ENCODE peak calls at places on chromosome 17, in nine cellular contexts. One of them, this sample, is unnamed.

GRCh38 chr17:60664022-60664421 is 13.6 kb upstream of the BCAS3 start:
- DNase-seq in endodermal cell: no peak
- DNase-seq in Calu3: no peak
- DNase-seq in aorta: no peak
- DNase-seq in SK-N-DZ: no peak
- DNase-seq in AG08395: peak; percentile 46
- DNase-seq in A172: no peak
- DNase-seq in left ventricle myocardium inferior: no peak
- DNase-seq in activated T-helper 1 cell treated with Interleukin-2 at 50 U/mL for 16 hours: no peak
- DNase-seq in this sample: no peak

GRCh38 chr17:6475411-6475810 is 31.2 kb downstream of the PIMREG start:
- DNase-seq in endodermal cell: no peak
- DNase-seq in Calu3: no peak
- DNase-seq in aorta: no peak
- DNase-seq in SK-N-DZ: no peak
- DNase-seq in AG08395: no peak
- DNase-seq in A172: no peak
- DNase-seq in left ventricle myocardium inferior: no peak
- DNase-seq in activated T-helper 1 cell treated with Interleukin-2 at 50 U/mL for 16 hours: no peak
- DNase-seq in this sample: no peak

GRCh38 chr17:74224959-74225725 is 11.8 kb downstream of the TTYH2 start:
- DNase-seq in endodermal cell: no peak
- DNase-seq in Calu3: no peak
- DNase-seq in aorta: no peak
- DNase-seq in SK-N-DZ: no peak
- DNase-seq in AG08395: no peak
- DNase-seq in A172: no peak
- DNase-seq in left ventricle myocardium inferior: no peak
- DNase-seq in activated T-helper 1 cell treated with Interleukin-2 at 50 U/mL for 16 hours: no peak
- DNase-seq in this sample: no peak

GRCh38 chr17:2710804-2711607 is 558 bp downstream of the CLUH start:
- DNase-seq in endodermal cell: peak; percentile 80
- DNase-seq in Calu3: peak; percentile 42
- DNase-seq in aorta: peak; percentile 52
- DNase-seq in SK-N-DZ: no peak
- DNase-seq in AG08395: no peak
- DNase-seq in A172: no peak
- DNase-seq in left ventricle myocardium inferior: no peak
- DNase-seq in activated T-helper 1 cell treated with Interleukin-2 at 50 U/mL for 16 hours: no peak
- DNase-seq in this sample: no peak

GRCh38 chr17:62702746-62703268 is 75.3 kb downstream of the MRC2 start:
- DNase-seq in endodermal cell: peak; percentile 54
- DNase-seq in Calu3: no peak
- DNase-seq in aorta: no peak
- DNase-seq in SK-N-DZ: no peak
- DNase-seq in AG08395: no peak
- DNase-seq in A172: no peak
- DNase-seq in left ventricle myocardium inferior: no peak
- DNase-seq in activated T-helper 1 cell treated with Interleukin-2 at 50 U/mL for 16 hours: no peak
- DNase-seq in this sample: no peak

GRCh38 chr17:18281815-18282214 is 21.4 kb downstream of the MIEF2 start:
- DNase-seq in endodermal cell: no peak
- DNase-seq in Calu3: no peak
- DNase-seq in aorta: no peak
- DNase-seq in SK-N-DZ: no peak
- DNase-seq in AG08395: no peak
- DNase-seq in A172: no peak
- DNase-seq in left ventricle myocardium inferior: no peak
- DNase-seq in activated T-helper 1 cell treated with Interleukin-2 at 50 U/mL for 16 hours: no peak
- DNase-seq in this sample: no peak

GRCh38 chr17:9223531-9223930 is 202.2 kb downstream of the NTN1 start:
- DNase-seq in endodermal cell: no peak
- DNase-seq in Calu3: no peak
- DNase-seq in aorta: no peak
- DNase-seq in SK-N-DZ: no peak
- DNase-seq in AG08395: no peak
- DNase-seq in A172: no peak
- DNase-seq in left ventricle myocardium inferior: no peak
- DNase-seq in activated T-helper 1 cell treated with Interleukin-2 at 50 U/mL for 16 hours: no peak
- DNase-seq in this sample: no peak

GRCh38 chr17:27559506-27559931 is 71.5 kb upstream of the LGALS9 start:
- DNase-seq in endodermal cell: no peak
- DNase-seq in Calu3: no peak
- DNase-seq in aorta: peak; percentile 67
- DNase-seq in SK-N-DZ: no peak
- DNase-seq in AG08395: peak; percentile 78
- DNase-seq in A172: no peak
- DNase-seq in left ventricle myocardium inferior: no peak
- DNase-seq in activated T-helper 1 cell treated with Interleukin-2 at 50 U/mL for 16 hours: no peak
- DNase-seq in this sample: peak; percentile 76

GRCh38 chr17:7558544-7559306 is at the start of gene TNFSF13:
- DNase-seq in endodermal cell: no peak
- DNase-seq in Calu3: peak; percentile 41
- DNase-seq in aorta: peak; percentile 81
- DNase-seq in SK-N-DZ: no peak
- DNase-seq in AG08395: no peak
- DNase-seq in A172: no peak
- DNase-seq in left ventricle myocardium inferior: peak; percentile 62
- DNase-seq in activated T-helper 1 cell treated with Interleukin-2 at 50 U/mL for 16 hours: no peak
- DNase-seq in this sample: no peak

GRCh38 chr17:72192409-72193192 is 71.8 kb downstream of the SOX9 start:
- DNase-seq in endodermal cell: peak; percentile 44
- DNase-seq in Calu3: no peak
- DNase-seq in aorta: peak; percentile 57
- DNase-seq in SK-N-DZ: no peak
- DNase-seq in AG08395: peak; percentile 88
- DNase-seq in A172: peak; percentile 56
- DNase-seq in left ventricle myocardium inferior: peak; percentile 63
- DNase-seq in activated T-helper 1 cell treated with Interleukin-2 at 50 U/mL for 16 hours: no peak
- DNase-seq in this sample: peak; percentile 69

GRCh38 chr17:39793473-39793872 is 55.7 kb downstream of the GRB7 start:
- DNase-seq in endodermal cell: no peak
- DNase-seq in Calu3: peak; percentile 55
- DNase-seq in aorta: no peak
- DNase-seq in SK-N-DZ: no peak
- DNase-seq in AG08395: no peak
- DNase-seq in A172: no peak
- DNase-seq in left ventricle myocardium inferior: no peak
- DNase-seq in activated T-helper 1 cell treated with Interleukin-2 at 50 U/mL for 16 hours: no peak
- DNase-seq in this sample: no peak

GRCh38 chr17:79786930-79787643 is 9.1 kb downstream of the CBX2 start:
- DNase-seq in endodermal cell: no peak
- DNase-seq in Calu3: no peak
- DNase-seq in aorta: peak; percentile 29
- DNase-seq in SK-N-DZ: no peak
- DNase-seq in AG08395: no peak
- DNase-seq in A172: no peak
- DNase-seq in left ventricle myocardium inferior: no peak
- DNase-seq in activated T-helper 1 cell treated with Interleukin-2 at 50 U/mL for 16 hours: no peak
- DNase-seq in this sample: no peak

GRCh38 chr17:77645441-77646430 is 312.8 kb upstream of the TNRC6C start:
- DNase-seq in endodermal cell: peak; percentile 57
- DNase-seq in Calu3: no peak
- DNase-seq in aorta: no peak
- DNase-seq in SK-N-DZ: no peak
- DNase-seq in AG08395: peak; percentile 31
- DNase-seq in A172: peak; percentile 28
- DNase-seq in left ventricle myocardium inferior: no peak
- DNase-seq in activated T-helper 1 cell treated with Interleukin-2 at 50 U/mL for 16 hours: peak; percentile 25
- DNase-seq in this sample: peak; percentile 62

GRCh38 chr17:37708616-37709212 is 36.1 kb downstream of the HNF1B start:
- DNase-seq in endodermal cell: peak; percentile 67
- DNase-seq in Calu3: peak; percentile 98
- DNase-seq in aorta: no peak
- DNase-seq in SK-N-DZ: no peak
- DNase-seq in AG08395: no peak
- DNase-seq in A172: peak; percentile 31
- DNase-seq in left ventricle myocardium inferior: no peak
- DNase-seq in activated T-helper 1 cell treated with Interleukin-2 at 50 U/mL for 16 hours: no peak
- DNase-seq in this sample: peak; percentile 37

GRCh38 chr17:66477615-66478283 is 175.3 kb downstream of the PRKCA start:
- DNase-seq in endodermal cell: no peak
- DNase-seq in Calu3: no peak
- DNase-seq in aorta: no peak
- DNase-seq in SK-N-DZ: no peak
- DNase-seq in AG08395: no peak
- DNase-seq in A172: no peak
- DNase-seq in left ventricle myocardium inferior: no peak
- DNase-seq in activated T-helper 1 cell treated with Interleukin-2 at 50 U/mL for 16 hours: no peak
- DNase-seq in this sample: no peak

GRCh38 chr17:80426671-80427326 is 11.8 kb downstream of the ENDOV start:
- DNase-seq in endodermal cell: peak; percentile 98
- DNase-seq in Calu3: peak; percentile 86
- DNase-seq in aorta: peak; percentile 76
- DNase-seq in SK-N-DZ: peak; percentile 79
- DNase-seq in AG08395: peak; percentile 91
- DNase-seq in A172: peak; percentile 60
- DNase-seq in left ventricle myocardium inferior: peak; percentile 66
- DNase-seq in activated T-helper 1 cell treated with Interleukin-2 at 50 U/mL for 16 hours: peak; percentile 80
- DNase-seq in this sample: peak; percentile 70

GRCh38 chr17:43720311-43721060 is 38.1 kb downstream of the SOST start:
- DNase-seq in endodermal cell: peak; percentile 92
- DNase-seq in Calu3: peak; percentile 87
- DNase-seq in aorta: peak; percentile 92
- DNase-seq in SK-N-DZ: peak; percentile 56
- DNase-seq in AG08395: peak; percentile 69
- DNase-seq in A172: no peak
- DNase-seq in left ventricle myocardium inferior: peak; percentile 86
- DNase-seq in activated T-helper 1 cell treated with Interleukin-2 at 50 U/mL for 16 hours: peak; percentile 62
- DNase-seq in this sample: peak; percentile 77

GRCh38 chr17:17510456-17511292 is 14.5 kb upstream of the RASD1 start:
- DNase-seq in endodermal cell: no peak
- DNase-seq in Calu3: no peak
- DNase-seq in aorta: peak; percentile 29
- DNase-seq in SK-N-DZ: no peak
- DNase-seq in AG08395: no peak
- DNase-seq in A172: peak; percentile 27
- DNase-seq in left ventricle myocardium inferior: peak; percentile 10
- DNase-seq in activated T-helper 1 cell treated with Interleukin-2 at 50 U/mL for 16 hours: no peak
- DNase-seq in this sample: peak; percentile 51